ENCODE peak calls at places on chromosomes 12 and 14, in nine cellular contexts. W, V, L, K, Y, E, C, O and I are unnamed samples. For H3K4me1, the result is how much of the 10 kb centered on the place peaks cover.

GRCh38 chr12:39622306-39622705 is 2.7 kb upstream of the ABCD2 start:
- DNase-seq in C (no peak), W (no peak), L (no peak), V (no peak), O (no peak), K (no peak), Y (no peak), E (peak), I (no peak)

GRCh38 chr14:61461808-61462275 is 140.5 kb downstream of the PRKCH start:
- DNase-seq in L (peak), C (peak), O (no peak), K (no peak), W (no peak), V (no peak), E (peak), Y (no peak), I (no peak)

GRCh38 chr12:49582840-49583239 is 14.9 kb upstream of the MCRS1 start:
- DNase-seq in W (no peak), C (no peak), E (no peak), K (no peak), L (no peak), Y (no peak), V (peak), O (no peak), I (no peak)

GRCh38 chr12:57772429-57773322 is at the start of gene EEF1AKMT3:
- DNase-seq in W (peak), O (peak), L (peak), V (peak), E (no peak), C (peak), K (peak), Y (peak), I (peak)

GRCh38 chr12:87157791-87158190 is 871.4 kb downstream of the C12orf50 start:
- DNase-seq in E (no peak), V (no peak), C (no peak), O (no peak), L (peak), Y (no peak), W (no peak), K (peak), I (no peak)

GRCh38 chr12:52870361-52871290 is 21.8 kb upstream of the KRT78 start:
- DNase-seq in V (peak), E (peak), K (no peak), W (peak), Y (no peak), O (peak), L (peak), C (peak), I (peak)

GRCh38 chr12:49644620-49644994 is 21.2 kb downstream of the PRPF40B start:
- DNase-seq in O (peak), W (peak), E (peak), C (peak), K (peak), Y (peak), L (peak), V (peak), I (peak)

GRCh38 chr14:24710403-24711063 is 76.5 kb upstream of the GZMB start:
- DNase-seq in W (peak), K (no peak), O (peak), Y (no peak), V (peak), C (peak), E (peak), L (peak), I (no peak)

GRCh38 chr14:103315368-103315911 is 18.6 kb upstream of the EIF5 start:
- DNase-seq in Y (no peak), K (no peak), V (peak), L (peak), W (no peak), E (no peak), C (no peak), O (peak), I (no peak)

GRCh38 chr12:16520328-16520727 is 85.6 kb downstream of the LMO3 start:
- DNase-seq in W (no peak), Y (no peak), E (no peak), K (no peak), L (peak), O (no peak), C (no peak), V (no peak), I (no peak)

GRCh38 chr12:116662612-116663144 is 75.2 kb downstream of the SPRING1 start:
- DNase-seq in E (no peak), W (no peak), L (peak), O (no peak), V (no peak), K (no peak), Y (no peak), C (peak), I (no peak)

GRCh38 chr14:98350213-98350612 is 921.8 kb downstream of the BCL11B start:
- DNase-seq in Y (no peak), K (no peak), E (no peak), C (no peak), V (no peak), L (no peak), O (no peak), W (no peak), I (no peak)

GRCh38 chr14:89767861-89768268 is 186.7 kb downstream of the EFCAB11 start:
- DNase-seq in C (peak), L (peak), O (no peak), V (no peak), K (no peak), W (no peak), Y (no peak), E (peak), I (no peak)

GRCh38 chr12:109462868-109463692 is 14.0 kb downstream of the KCTD10 start:
- DNase-seq in O (peak), V (peak), C (peak), Y (peak), K (peak), L (peak), W (peak), E (no peak), I (peak)

GRCh38 chr14:103155013-103155412 is 31.8 kb downstream of the TNFAIP2 start:
- DNase-seq in K (peak), Y (peak), W (peak), V (peak), O (peak), C (peak), L (peak), E (no peak), I (peak)

GRCh38 chr12:28500373-28501024 is 310.2 kb downstream of the CCDC91 start:
- DNase-seq in O (no peak), Y (no peak), K (no peak), W (no peak), L (peak), C (no peak), E (no peak), V (no peak), I (no peak)

GRCh38 chr12:87467893-87468292 is 561.3 kb downstream of the C12orf50 start:
- DNase-seq in O (no peak), L (no peak), E (no peak), Y (no peak), V (no peak), W (no peak), C (no peak), K (no peak), I (no peak)

GRCh38 chr14:55071051-55071450 is 19.6 kb downstream of the MAPK1IP1L start:
- DNase-seq in V (no peak), W (no peak), E (no peak), O (no peak), K (no peak), L (no peak), Y (no peak), C (no peak), I (no peak)

GRCh38 chr12:106106892-106107291 is 31.9 kb downstream of the NUAK1 start:
- DNase-seq in L (peak), O (no peak), K (no peak), Y (no peak), W (no peak), E (no peak), V (no peak), C (no peak), I (no peak)

GRCh38 chr12:97940629-97941028 is 478.0 kb downstream of the RMST start:
- DNase-seq in Y (no peak), K (no peak), C (no peak), W (no peak), V (no peak), L (no peak), E (no peak), O (no peak), I (no peak)

GRCh38 chr14:101876539-101876938 is 87.8 kb upstream of the DYNC1H1 start:
- DNase-seq in C (peak), V (peak), Y (peak), K (no peak), O (peak), L (peak), W (peak), E (peak), I (peak)

GRCh38 chr14:62162998-62163589 is 400.9 kb downstream of the SNAPC1 start:
- DNase-seq in Y (no peak), O (no peak), K (no peak), W (no peak), E (peak), C (peak), L (peak), V (no peak), I (no peak)

GRCh38 chr12:535396-535795 is 75.7 kb downstream of the B4GALNT3 start:
- DNase-seq in Y (no peak), V (no peak), L (no peak), W (no peak), K (no peak), C (no peak), O (no peak), E (no peak), I (no peak)

GRCh38 chr12:114399664-114400211 is 6.2 kb downstream of the TBX5 start:
- DNase-seq in C (no peak), K (no peak), W (no peak), E (no peak), L (peak), Y (no peak), V (no peak), O (no peak), I (no peak)

GRCh38 chr12:92144631-92145480 is 790 bp downstream of the BTG1 start:
- DNase-seq in Y (peak), O (peak), L (peak), E (peak), W (peak), V (peak), K (peak), C (peak), I (peak)

GRCh38 chr14:92105073-92105844 is 1.1 kb downstream of the ATXN3 start:
- DNase-seq in W (no peak), O (no peak), K (no peak), Y (no peak), E (no peak), C (no peak), L (no peak), V (no peak), I (no peak)

GRCh38 chr14:105201928-105202513 is 20.9 kb upstream of the NUDT14 start:
- DNase-seq in L (no peak), Y (no peak), E (no peak), C (peak), W (no peak), O (no peak), V (no peak), K (no peak), I (no peak)

GRCh38 chr12:38905480-38906351 is at the start of gene CPNE8:
- DNase-seq in O (peak), E (no peak), Y (peak), C (peak), K (peak), W (peak), L (peak), V (peak), I (peak)

GRCh38 chr14:74207943-74208342 is 31.3 kb upstream of the VSX2 start:
- DNase-seq in Y (no peak), O (no peak), V (no peak), E (peak), K (no peak), L (peak), C (no peak), W (no peak), I (no peak)

GRCh38 chr12:45039757-45040156 is 11.1 kb downstream of the DBX2 start:
- DNase-seq in L (no peak), O (no peak), Y (no peak), E (no peak), V (no peak), C (no peak), W (no peak), K (no peak), I (no peak)

GRCh38 chr12:18932715-18933114 is 194.8 kb downstream of the CAPZA3 start:
- DNase-seq in C (no peak), L (peak), W (no peak), Y (no peak), O (no peak), E (no peak), V (no peak), K (no peak), I (no peak)

GRCh38 chr14:72608391-72609204 is 285.3 kb downstream of the DPF3 start:
- DNase-seq in C (no peak), Y (no peak), V (no peak), W (no peak), O (no peak), K (no peak), E (no peak), L (peak), I (no peak)

GRCh38 chr12:69932154-69932553 is 107.1 kb downstream of the MYRFL start:
- DNase-seq in V (no peak), W (no peak), Y (no peak), L (no peak), E (no peak), C (no peak), O (no peak), K (no peak), I (no peak)

GRCh38 chr12:155646-156045 is 58.3 kb downstream of the SLC6A12 start:
- DNase-seq in C (no peak), V (no peak), W (no peak), K (no peak), E (no peak), L (no peak), Y (no peak), O (no peak), I (no peak)

GRCh38 chr12:121124402-121125109 is 8.1 kb upstream of the P2RX7 start:
- DNase-seq in Y (no peak), K (no peak), C (no peak), L (peak), W (no peak), O (no peak), V (no peak), E (no peak), I (no peak)

GRCh38 chr12:60980558-60980957 is 1279.6 kb upstream of the USP15 start:
- DNase-seq in K (no peak), O (no peak), Y (no peak), C (no peak), V (no peak), E (no peak), W (no peak), L (no peak), I (no peak)
- H3K4me1 ChIP-seq in K (under half), O (under half), Y (under half), C (under half), V (under half), E (under half), W (under half), L (under half), I (under half)

DNA sequence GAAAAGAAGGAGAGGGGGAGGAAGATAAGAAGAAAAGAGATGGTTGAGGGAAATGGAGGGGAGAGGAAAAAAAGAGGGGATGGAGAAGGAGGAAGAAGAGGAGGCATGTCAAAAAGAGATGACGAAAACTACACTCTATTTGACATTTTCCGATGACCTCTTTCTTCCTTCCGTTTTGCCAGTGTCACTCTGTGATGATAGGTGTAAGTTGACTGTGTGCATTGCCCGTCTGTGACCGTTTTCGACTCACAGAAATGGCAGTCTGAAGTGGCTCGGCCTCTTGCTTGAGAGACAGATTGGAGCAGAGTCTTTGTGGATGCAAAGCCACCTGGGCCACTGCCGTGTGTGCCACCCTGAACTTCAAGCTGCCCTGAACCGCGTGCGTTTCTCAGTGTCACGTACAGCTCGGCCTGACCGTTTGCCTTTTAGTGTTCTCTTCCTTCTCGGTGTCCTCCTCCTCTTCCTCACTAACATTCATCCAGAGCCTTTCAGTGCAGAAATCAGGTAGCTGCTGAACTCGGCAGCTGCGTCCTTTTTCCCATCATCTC is 32.7 kb downstream of the ELK3 start:
- DNase-seq in O (no peak), W (no peak), C (no peak), V (no peak), L (no peak), E (no peak), K (no peak), Y (no peak), I (no peak)
- H3K4me1 ChIP-seq in O (under half), W (under half), C (under half), V (under half), L (under half), E (under half), K (under half), Y (under half), I (under half)

GRCh38 chr14:22849212-22849819 is 12.9 kb downstream of the MMP14 start:
- DNase-seq in Y (peak), K (peak), C (no peak), L (peak), W (peak), E (no peak), V (peak), O (peak), I (peak)
- H3K4me1 ChIP-seq in Y (half or more), K (under half), C (under half), L (half or more), W (half or more), E (under half), V (under half), O (half or more), I (half or more)

GRCh38 chr12:104522985-104523719 is 66.4 kb downstream of the CHST11 start:
- DNase-seq in V (no peak), O (no peak), W (no peak), E (peak), C (no peak), Y (no peak), L (peak), K (no peak), I (no peak)
- H3K4me1 ChIP-seq in V (under half), O (under half), W (under half), E (half or more), C (under half), Y (under half), L (under half), K (under half), I (under half)

GRCh38 chr12:64749466-64750202 is 9.6 kb downstream of the GNS start:
- DNase-seq in W (no peak), K (no peak), Y (no peak), E (no peak), C (no peak), L (no peak), O (no peak), V (no peak), I (no peak)

GRCh38 chr12:64757778-64758177 is 1.4 kb downstream of the GNS start:
- DNase-seq in O (no peak), V (no peak), E (no peak), C (no peak), K (no peak), Y (no peak), W (no peak), L (peak), I (no peak)

GRCh38 chr12:64756371-64756770 is 2.8 kb downstream of the GNS start:
- DNase-seq in K (no peak), L (no peak), W (no peak), C (no peak), E (no peak), V (no peak), Y (no peak), O (no peak), I (no peak)

GRCh38 chr12:64753427-64753826 is 5.8 kb downstream of the GNS start:
- DNase-seq in W (no peak), L (no peak), O (no peak), K (no peak), C (no peak), Y (no peak), E (no peak), V (no peak), I (no peak)

GRCh38 chr12:64752833-64753238 is 6.4 kb downstream of the GNS start:
- DNase-seq in O (no peak), Y (no peak), E (no peak), K (no peak), W (no peak), L (no peak), C (no peak), V (no peak), I (no peak)
- H3K4me1 ChIP-seq in O (under half), Y (under half), E (under half), K (under half), W (under half), L (under half), C (under half), V (under half), I (under half)

GRCh38 chr12:2251485-2252179 is 198.8 kb downstream of the CACNA1C start:
- DNase-seq in K (no peak), L (no peak), W (no peak), O (no peak), E (peak), V (no peak), C (no peak), Y (no peak), I (no peak)
- H3K4me1 ChIP-seq in K (under half), L (under half), W (under half), O (under half), E (half or more), V (under half), C (under half), Y (under half), I (under half)

GRCh38 chr14:64504310-64504896 is at the start of gene ZBTB1:
- DNase-seq in O (peak), L (peak), W (peak), C (peak), Y (peak), E (peak), K (peak), V (peak), I (peak)
- H3K4me1 ChIP-seq in O (half or more), L (half or more), W (under half), C (under half), Y (under half), E (half or more), K (under half), V (under half), I (half or more)

GRCh38 chr14:99751539-99752485 is 41.4 kb upstream of the EML1 start:
- DNase-seq in E (no peak), C (peak), V (peak), Y (no peak), K (peak), O (no peak), L (peak), W (no peak), I (no peak)
- H3K4me1 ChIP-seq in E (under half), C (under half), V (under half), Y (under half), K (under half), O (half or more), L (under half), W (half or more), I (half or more)

DNA sequence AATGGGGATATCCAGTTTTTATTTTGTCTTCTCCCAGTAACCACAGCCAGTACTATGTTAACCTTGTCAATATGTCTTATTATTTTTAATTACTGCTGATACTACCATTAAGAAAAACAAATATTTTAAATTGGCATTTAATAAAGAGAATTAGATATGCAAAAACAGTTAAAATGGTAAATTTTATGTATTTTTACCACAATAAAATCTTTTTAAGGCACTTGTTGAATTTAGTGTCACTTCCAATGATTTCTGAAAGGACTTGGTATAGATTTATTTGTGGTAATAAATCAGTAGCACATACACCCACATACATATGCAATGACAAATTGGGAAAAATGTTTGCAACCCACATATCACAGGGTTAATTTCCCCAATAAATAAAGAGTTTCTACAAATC is 14.0 kb downstream of the CDKN1B start:
- DNase-seq in W (no peak), V (no peak), E (no peak), L (no peak), C (no peak), Y (no peak), O (no peak), K (no peak), I (no peak)
- H3K4me1 ChIP-seq in W (under half), V (under half), E (under half), L (under half), C (under half), Y (under half), O (under half), K (under half), I (under half)